ENCODE peak calls at places on chromosomes 5 and 9, in five cellular contexts. J is activated CD4-positive, alpha-beta T cell treated with anti-CD3 and anti-CD28 coated beads for 36 hours; P is lung; A is activated T-cell treated with anti-CD3 and anti-CD28 coated beads, Interleukin-2, amount 50 U/mL, for 4 hours; V is left cardiac atrium. F is an unnamed sample.

GRCh38 chr5:16896767-16897166 is 39.3 kb downstream of the MYO10 start:
- ATAC-seq in J (no peak), P (no peak), A (no peak), V (no peak), F (no peak)

GRCh38 chr9:109448223-109448622 is 49.9 kb downstream of the PTPN3 start:
- ATAC-seq in J (no peak), P (no peak), A (no peak), V (no peak), F (no peak)

GRCh38 chr9:101254733-101255473 is 129.9 kb downstream of the BAAT start:
- ATAC-seq in J (no peak), P (no peak), A (no peak), V (peak), F (no peak)

GRCh38 chr9:110077926-110078325 is 130.0 kb downstream of the C9orf152 start:
- ATAC-seq in J (no peak), P (no peak), A (no peak), V (no peak), F (no peak)

GRCh38 chr9:109251080-109251775 is 69.6 kb downstream of the EPB41L4B start:
- ATAC-seq in J (no peak), P (peak), A (no peak), V (no peak), F (no peak)

GRCh38 chr9:124296094-124296493 is 38.3 kb downstream of the NEK6 start:
- ATAC-seq in J (no peak), P (no peak), A (no peak), V (no peak), F (no peak)

GRCh38 chr9:89999176-89999533 is 394.3 kb downstream of the GADD45G start:
- ATAC-seq in J (peak), P (peak), A (no peak), V (peak), F (peak)

GRCh38 chr5:157222506-157223230 is 42.0 kb downstream of the ITK start:
- ATAC-seq in J (peak), P (no peak), A (peak), V (no peak), F (peak)

GRCh38 chr5:56822961-56823360 is 7.6 kb downstream of the MAP3K1 start:
- ATAC-seq in J (no peak), P (no peak), A (no peak), V (no peak), F (no peak)

GRCh38 chr5:143153332-143154119 is 250.0 kb downstream of the NR3C1 start:
- ATAC-seq in J (no peak), P (no peak), A (no peak), V (peak), F (no peak)

GRCh38 chr5:88290801-88291200 is 22.2 kb upstream of the TMEM161B start:
- ATAC-seq in J (no peak), P (no peak), A (no peak), V (no peak), F (no peak)

GRCh38 chr5:76926329-76927105 is 26.3 kb upstream of the CRHBP start:
- ATAC-seq in J (no peak), P (no peak), A (no peak), V (no peak), F (no peak)

GRCh38 chr9:114112778-114113585 is 13.9 kb upstream of the KIF12 start:
- ATAC-seq in J (no peak), P (no peak), A (no peak), V (peak), F (no peak)

GRCh38 chr9:123424131-123424530 is 68.1 kb downstream of the CRB2 start:
- ATAC-seq in J (no peak), P (no peak), A (no peak), V (no peak), F (no peak)

GRCh38 chr9:86788456-86788855 is 158.8 kb downstream of the GAS1 start:
- ATAC-seq in J (no peak), P (no peak), A (no peak), V (no peak), F (no peak)

GRCh38 chr9:4861736-4862451 is 69.2 kb downstream of the RCL1 start:
- ATAC-seq in J (no peak), P (no peak), A (no peak), V (no peak), F (no peak)

GRCh38 chr5:137075163-137075970 is 423.8 kb downstream of the SPOCK1 start:
- ATAC-seq in J (peak), P (peak), A (peak), V (no peak), F (no peak)

GRCh38 chr9:99193466-99193821 is 28.3 kb downstream of the ALG2 start:
- ATAC-seq in J (no peak), P (no peak), A (no peak), V (no peak), F (no peak)

GRCh38 chr9:12698986-12699385 is 5.8 kb downstream of the TYRP1 start:
- ATAC-seq in J (no peak), P (no peak), A (no peak), V (no peak), F (no peak)

GRCh38 chr9:126320158-126320922 is 6.3 kb upstream of the MVB12B start:
- ATAC-seq in J (peak), P (no peak), A (peak), V (no peak), F (no peak)

GRCh38 chr9:123365287-123365880 is 9.4 kb downstream of the CRB2 start:
- ATAC-seq in J (no peak), P (no peak), A (no peak), V (no peak), F (no peak)

F was measured in activated CD4-positive, CD25-positive, alpha-beta regulatory T cell treated with anti-CD3 and anti-CD28 coated beads, Interleukin-2, amount 50 U/mL, for 24 hours.